ENCODE peak calls at places on chromosomes 12 and 14, in four cellular contexts. O is A549, E is HCT116, D is tibial nerve. N is an unnamed sample.

GRCh38 chr12:53976172-53976822 is 1.5 kb upstream of the HOTAIR start:
- DNase-seq in O (no peak), D (no peak), E (no peak), N (no peak)

GRCh38 chr12:30457621-30458289 is 237.9 kb downstream of the IPO8 start:
- DNase-seq in E (peak), D (no peak), O (no peak), N (peak)

GRCh38 chr14:70755655-70756054 is 53.7 kb downstream of the MAP3K9 start:
- DNase-seq in O (no peak), E (no peak), D (no peak), N (no peak)

GRCh38 chr12:41274643-41275042 is 86.5 kb downstream of the PDZRN4 start:
- DNase-seq in O (no peak), E (no peak), D (no peak), N (no peak)

GRCh38 chr12:12779529-12779928 is 5.9 kb upstream of the APOLD1 start:
- DNase-seq in E (no peak), O (peak), D (no peak), N (peak)

GRCh38 chr12:116423053-116423452 is 136.1 kb upstream of the MAP1LC3B2 start:
- DNase-seq in E (no peak), O (no peak), D (no peak), N (peak)

GRCh38 chr14:64680013-64680674 is 24.1 kb upstream of the PLEKHG3 start:
- DNase-seq in E (no peak), D (no peak), O (no peak), N (no peak)

GRCh38 chr14:77707355-77707723 is 484 bp downstream of the ALKBH1 start:
- DNase-seq in D (no peak), O (peak), E (no peak), N (peak)

GRCh38 chr12:43758247-43758727 is 303 bp downstream of the PUS7L start:
- DNase-seq in O (peak), D (no peak), E (no peak), N (no peak)

GRCh38 chr14:81138429-81138828 is 82.3 kb downstream of the GTF2A1 start:
- DNase-seq in E (no peak), D (no peak), O (no peak), N (no peak)

GRCh38 chr14:20434701-20435453 is 1.1 kb downstream of the KLHL33 start:
- DNase-seq in E (no peak), O (no peak), D (peak), N (no peak)

GRCh38 chr14:45249847-45250575 is 3.0 kb downstream of the MIS18BP1 start:
- DNase-seq in O (no peak), E (no peak), D (no peak), N (peak)

GRCh38 chr14:29016050-29016900 is 249.7 kb downstream of the FOXG1 start:
- DNase-seq in O (no peak), D (no peak), E (no peak), N (no peak)

DNA sequence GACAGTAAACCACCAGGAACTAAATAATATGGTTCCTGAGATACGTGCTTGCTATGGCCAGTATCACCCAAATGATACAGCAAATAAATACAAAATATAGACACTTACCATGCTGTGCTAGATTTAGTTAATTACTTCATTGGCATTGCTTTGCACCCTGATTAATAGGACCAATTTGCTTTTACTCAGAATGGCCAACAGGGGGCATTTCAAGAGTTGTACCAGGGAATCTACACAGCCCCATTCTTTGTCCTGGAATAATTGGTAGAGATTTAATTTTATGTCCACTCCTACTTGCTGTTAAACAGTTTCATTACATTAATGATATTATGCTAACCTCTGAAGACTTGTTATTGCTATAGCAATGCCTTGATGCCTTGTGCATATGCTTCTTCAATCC is 280.8 kb downstream of the RERGL start:
- DNase-seq in E (no peak), O (no peak), D (no peak), N (no peak)
- TF ChIP-seq CTCF in E (peak), O (no peak), D (no peak), N (no peak)

GRCh38 chr12:20950248-20950647 is 139.7 kb downstream of the SLCO1B3 start:
- DNase-seq in D (no peak), O (no peak), E (peak), N (no peak)
- TF ChIP-seq CTCF in D (no peak), O (no peak), E (peak), N (peak)

DNA sequence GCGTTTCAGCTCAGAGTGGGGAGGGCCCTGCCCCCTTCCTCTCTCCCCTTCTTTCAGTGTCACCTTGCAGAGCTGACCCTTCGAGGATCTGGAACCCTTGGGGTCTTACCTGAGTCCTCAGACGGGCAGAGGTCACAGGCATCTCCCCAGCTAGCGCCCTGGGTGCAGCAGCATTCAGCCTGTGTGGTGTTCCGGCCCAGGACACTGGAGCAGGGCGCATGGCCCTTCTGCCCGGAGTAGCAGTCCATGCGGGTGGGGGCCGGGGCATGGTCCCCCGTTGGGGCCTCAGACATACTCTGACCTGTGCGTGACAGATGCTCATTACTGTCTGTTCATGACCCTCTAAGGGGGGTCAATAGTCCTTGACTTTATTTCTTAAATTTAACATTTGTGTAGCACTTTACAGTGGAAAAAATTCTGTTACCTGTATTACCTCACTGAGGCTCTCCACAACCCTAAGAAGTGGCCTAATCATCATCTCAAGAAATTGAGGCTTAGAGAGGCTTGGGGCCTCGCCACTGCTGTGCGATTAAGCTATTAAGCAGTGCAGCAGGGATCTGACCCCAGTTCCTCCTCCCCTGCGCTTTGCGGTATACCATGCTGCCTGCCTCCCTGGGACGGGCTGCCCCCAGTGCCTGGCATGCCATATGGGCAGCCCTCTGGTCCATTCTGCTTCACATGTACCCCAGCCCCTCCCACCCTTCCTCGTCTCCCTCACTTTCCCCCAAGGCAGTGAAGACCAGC is 11.5 kb downstream of the ISCA2 start:
- DNase-seq in O (no peak), E (no peak), D (no peak), N (no peak)
- TF ChIP-seq CTCF in O (no peak), E (no peak), D (no peak), N (no peak)

GRCh38 chr14:91456283-91456682 is 38.7 kb upstream of the CCDC88C start:
- DNase-seq in E (no peak), D (no peak), O (no peak), N (no peak)

GRCh38 chr14:91453744-91454143 is 36.1 kb upstream of the CCDC88C start:
- DNase-seq in E (no peak), D (no peak), O (no peak), N (no peak)

GRCh38 chr14:91454580-91454979 is 37.0 kb upstream of the CCDC88C start:
- DNase-seq in O (no peak), D (no peak), E (no peak), N (no peak)

GRCh38 chr14:91458612-91459011 is 41.0 kb upstream of the CCDC88C start:
- DNase-seq in D (no peak), O (no peak), E (no peak), N (no peak)

GRCh38 chr14:91454155-91454554 is 36.5 kb upstream of the CCDC88C start:
- DNase-seq in E (no peak), D (no peak), O (no peak), N (no peak)
- TF ChIP-seq CTCF in E (no peak), D (no peak), O (no peak), N (no peak)

DNA sequence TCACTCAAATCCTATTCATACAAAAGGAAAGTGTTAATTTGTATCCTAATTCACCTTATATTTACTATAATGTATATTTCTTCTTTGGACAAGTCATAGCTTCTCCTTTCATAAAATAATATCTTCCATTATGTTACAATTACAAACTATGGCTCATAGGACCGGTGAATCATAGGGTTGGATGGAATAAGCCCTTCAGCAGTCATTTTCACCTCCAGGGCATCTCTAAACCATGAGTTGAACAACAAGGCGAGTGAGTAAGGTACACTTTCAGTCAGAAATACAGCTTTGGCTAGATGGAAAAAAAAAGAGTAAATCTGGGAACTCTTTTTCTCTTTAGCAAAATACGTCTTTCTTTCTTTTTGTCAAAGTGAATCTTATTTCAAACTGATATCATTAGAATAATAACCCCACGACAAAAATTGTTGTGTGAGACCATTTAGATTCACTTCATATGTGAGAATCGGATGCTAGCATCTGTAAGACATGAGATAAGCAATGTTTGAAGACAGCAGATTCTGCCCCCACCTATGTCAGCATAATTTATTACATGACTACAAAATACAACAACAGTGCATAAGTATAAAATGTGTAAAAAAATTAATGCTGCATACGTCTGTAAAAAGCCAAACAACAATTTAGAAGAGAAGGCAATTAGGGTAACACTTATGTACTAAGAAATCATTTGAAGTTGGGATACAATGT is 184.4 kb upstream of the SLC38A2 start:
- DNase-seq in O (peak), D (no peak), E (peak), N (peak)
- TF ChIP-seq CTCF in O (no peak), D (no peak), E (no peak), N (no peak)

DNA sequence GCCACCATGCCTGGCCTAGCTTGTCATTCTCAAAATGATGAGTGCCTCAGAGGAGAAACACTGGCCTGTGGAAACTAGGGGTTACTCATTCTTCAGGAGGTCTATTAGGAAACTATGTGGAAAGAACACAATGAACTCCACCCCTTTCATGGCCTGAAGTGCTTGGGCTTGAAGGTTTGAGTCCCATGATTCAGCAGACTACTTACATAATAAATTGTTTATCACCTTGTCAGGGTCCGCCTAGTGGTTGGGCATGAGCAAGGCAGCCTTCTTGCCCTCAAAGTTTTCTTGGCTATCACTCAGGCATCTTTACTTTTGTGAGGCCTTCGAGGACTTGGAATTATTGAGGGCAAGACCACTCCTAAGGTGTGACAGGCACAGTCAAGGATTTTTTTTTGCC is 251.2 kb downstream of the ACSS3 start:
- DNase-seq in E (no peak), O (no peak), D (no peak), N (no peak)
- TF ChIP-seq CTCF in E (peak), O (no peak), D (no peak), N (peak)

DNA sequence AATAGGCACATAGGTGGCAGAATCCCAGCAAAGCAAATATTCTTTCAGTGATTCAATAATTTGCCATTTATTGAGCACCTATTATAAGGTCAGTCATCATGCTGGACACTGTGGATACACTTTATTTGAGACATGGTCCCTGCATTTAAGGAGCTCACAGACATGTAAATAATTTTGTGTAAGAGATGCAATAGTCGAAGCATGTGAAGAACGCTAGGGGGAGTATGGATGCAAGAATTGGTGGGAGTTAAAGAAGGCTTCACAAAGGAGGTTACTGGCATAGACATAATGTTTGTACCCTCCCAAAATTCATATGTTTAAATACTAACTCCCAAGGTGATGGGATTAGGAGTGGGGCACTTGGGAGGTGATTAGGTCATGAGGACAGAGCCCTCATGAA is 260.6 kb upstream of the GARIN6 start:
- DNase-seq in O (peak), D (no peak), E (peak), N (peak)
- TF ChIP-seq CTCF in O (peak), D (no peak), E (peak), N (peak)

GRCh38 chr12:46005151-46005797 is 14.9 kb upstream of the SCAF11 start:
- DNase-seq in D (no peak), E (no peak), O (peak), N (no peak)
- TF ChIP-seq CTCF in D (peak), E (peak), O (peak), N (peak)